ENCODE peak calls at places on chromosome 4, in five cellular contexts. One of them, this sample, is unnamed.

GRCh38 chr4:145840162-145840768 is 98.4 kb downstream of the ZNF827 start:
- DNase-seq in right lobe of liver: no peak
- DNase-seq in H1: no peak
- DNase-seq in PC-3: peak
- DNase-seq in upper lobe of left lung: no peak
- DNase-seq in this sample: no peak

GRCh38 chr4:109332926-109333464 is 30.5 kb upstream of the COL25A1 start:
- DNase-seq in right lobe of liver: no peak
- DNase-seq in H1: peak
- DNase-seq in PC-3: no peak
- DNase-seq in upper lobe of left lung: no peak
- DNase-seq in this sample: no peak

GRCh38 chr4:146245246-146245645 is 30.9 kb downstream of the REELD1 start:
- DNase-seq in right lobe of liver: no peak
- DNase-seq in H1: no peak
- DNase-seq in PC-3: no peak
- DNase-seq in upper lobe of left lung: no peak
- DNase-seq in this sample: no peak

GRCh38 chr4:185730849-185731608 is 81.0 kb downstream of the SORBS2 start:
- DNase-seq in right lobe of liver: no peak
- DNase-seq in H1: no peak
- DNase-seq in PC-3: no peak
- DNase-seq in upper lobe of left lung: no peak
- DNase-seq in this sample: peak

GRCh38 chr4:165415910-165416309 is 37.1 kb downstream of the CPE start:
- DNase-seq in right lobe of liver: no peak
- DNase-seq in H1: no peak
- DNase-seq in PC-3: no peak
- DNase-seq in upper lobe of left lung: no peak
- DNase-seq in this sample: no peak

GRCh38 chr4:156628858-156629257 is 342.7 kb downstream of the PDGFC start:
- DNase-seq in right lobe of liver: no peak
- DNase-seq in H1: no peak
- DNase-seq in PC-3: no peak
- DNase-seq in upper lobe of left lung: no peak
- DNase-seq in this sample: no peak

GRCh38 chr4:186074189-186074588 is 5.2 kb downstream of the TLR3 start:
- DNase-seq in right lobe of liver: no peak
- DNase-seq in H1: no peak
- DNase-seq in PC-3: no peak
- DNase-seq in upper lobe of left lung: no peak
- DNase-seq in this sample: no peak

GRCh38 chr4:1171306-1172227 is 816 bp downstream of the SPON2 start:
- DNase-seq in right lobe of liver: peak
- DNase-seq in H1: no peak
- DNase-seq in PC-3: no peak
- DNase-seq in upper lobe of left lung: peak
- DNase-seq in this sample: no peak

GRCh38 chr4:110172972-110173371 is 25.4 kb downstream of the ELOVL6 start:
- DNase-seq in right lobe of liver: no peak
- DNase-seq in H1: no peak
- DNase-seq in PC-3: peak
- DNase-seq in upper lobe of left lung: no peak
- DNase-seq in this sample: no peak

GRCh38 chr4:188976644-188977115 is 837.4 kb downstream of the TRIML1 start:
- DNase-seq in right lobe of liver: no peak
- DNase-seq in H1: peak
- DNase-seq in PC-3: peak
- DNase-seq in upper lobe of left lung: no peak
- DNase-seq in this sample: no peak

GRCh38 chr4:151537726-151538125 is 128.8 kb downstream of the FHIP1A start:
- DNase-seq in right lobe of liver: no peak
- DNase-seq in H1: no peak
- DNase-seq in PC-3: no peak
- DNase-seq in upper lobe of left lung: no peak
- DNase-seq in this sample: no peak

GRCh38 chr4:124322234-124322831 is 390.2 kb downstream of the ANKRD50 start:
- DNase-seq in right lobe of liver: no peak
- DNase-seq in H1: no peak
- DNase-seq in PC-3: peak
- DNase-seq in upper lobe of left lung: no peak
- DNase-seq in this sample: no peak

GRCh38 chr4:166078383-166078782 is 205.3 kb downstream of the TLL1 start:
- DNase-seq in right lobe of liver: no peak
- DNase-seq in H1: no peak
- DNase-seq in PC-3: peak
- DNase-seq in upper lobe of left lung: no peak
- DNase-seq in this sample: no peak

GRCh38 chr4:185396724-185397402 is at the start of gene ANKRD37:
- DNase-seq in right lobe of liver: peak
- DNase-seq in H1: no peak
- DNase-seq in PC-3: peak
- DNase-seq in upper lobe of left lung: peak
- DNase-seq in this sample: no peak

GRCh38 chr4:114163051-114163450 is 183.6 kb upstream of the ARSJ start:
- DNase-seq in right lobe of liver: no peak
- DNase-seq in H1: no peak
- DNase-seq in PC-3: no peak
- DNase-seq in upper lobe of left lung: no peak
- DNase-seq in this sample: no peak

DNA sequence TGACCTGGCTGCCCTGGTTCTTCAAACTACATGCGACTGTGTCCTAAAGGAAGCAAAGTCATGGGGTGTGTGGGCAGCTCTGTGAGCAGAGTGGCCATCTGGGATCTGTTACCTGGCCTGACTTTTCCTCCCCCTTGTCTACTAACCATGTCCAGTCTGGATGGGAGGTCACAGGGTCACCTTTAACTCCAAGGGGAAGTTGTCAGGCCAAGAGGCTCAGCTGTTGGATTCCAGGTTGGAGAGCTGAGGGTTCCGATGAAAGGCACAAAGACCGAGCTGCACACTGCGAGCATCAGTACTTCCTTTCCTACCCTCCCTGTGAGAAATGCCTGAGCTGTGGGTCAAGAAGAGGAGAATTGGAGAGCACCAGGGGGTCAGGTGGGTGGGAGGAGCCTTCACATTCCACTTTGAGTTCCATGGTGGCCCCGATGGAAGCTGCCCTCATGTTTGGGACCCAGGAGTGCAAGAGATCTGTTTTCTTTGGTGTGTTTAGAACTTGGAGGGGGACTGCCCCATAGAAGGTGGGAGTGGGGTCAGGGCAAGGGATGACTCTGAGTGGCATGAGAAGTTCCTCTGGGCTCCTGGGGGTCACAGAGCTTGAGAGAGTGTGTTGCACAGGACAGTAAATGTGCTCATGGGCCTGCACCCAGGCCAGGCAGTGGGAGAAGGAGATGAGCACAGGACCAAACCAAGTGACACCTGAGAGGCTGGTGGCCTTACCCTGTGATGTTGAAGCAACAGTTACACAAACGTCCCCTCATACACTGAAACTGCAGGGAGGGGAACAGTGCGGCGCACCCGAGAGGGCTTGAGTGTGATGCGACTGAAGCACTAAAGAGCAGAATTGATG is 36.2 kb downstream of the RGS12 start:
- DNase-seq in right lobe of liver: peak
- DNase-seq in H1: no peak
- DNase-seq in PC-3: no peak
- DNase-seq in upper lobe of left lung: no peak
- DNase-seq in this sample: no peak
- H3K27ac ChIP-seq in right lobe of liver: no peak
- H3K27ac ChIP-seq in H1: no peak
- H3K27ac ChIP-seq in PC-3: no peak
- H3K27ac ChIP-seq in upper lobe of left lung: no peak
- H3K27ac ChIP-seq in this sample: no peak

GRCh38 chr4:107742196-107742595 is 22.2 kb upstream of the PAPSS1 start:
- DNase-seq in right lobe of liver: no peak
- DNase-seq in H1: no peak
- DNase-seq in PC-3: no peak
- DNase-seq in upper lobe of left lung: no peak
- DNase-seq in this sample: no peak

GRCh38 chr4:107740950-107741701 is 21.1 kb upstream of the PAPSS1 start:
- DNase-seq in right lobe of liver: no peak
- DNase-seq in H1: no peak
- DNase-seq in PC-3: peak
- DNase-seq in upper lobe of left lung: no peak
- DNase-seq in this sample: no peak

GRCh38 chr4:107737470-107737869 is 17.4 kb upstream of the PAPSS1 start:
- DNase-seq in right lobe of liver: no peak
- DNase-seq in H1: no peak
- DNase-seq in PC-3: no peak
- DNase-seq in upper lobe of left lung: no peak
- DNase-seq in this sample: no peak

GRCh38 chr4:107742791-107743190 is 22.8 kb upstream of the PAPSS1 start:
- DNase-seq in right lobe of liver: no peak
- DNase-seq in H1: no peak
- DNase-seq in PC-3: no peak
- DNase-seq in upper lobe of left lung: no peak
- DNase-seq in this sample: no peak

DNA sequence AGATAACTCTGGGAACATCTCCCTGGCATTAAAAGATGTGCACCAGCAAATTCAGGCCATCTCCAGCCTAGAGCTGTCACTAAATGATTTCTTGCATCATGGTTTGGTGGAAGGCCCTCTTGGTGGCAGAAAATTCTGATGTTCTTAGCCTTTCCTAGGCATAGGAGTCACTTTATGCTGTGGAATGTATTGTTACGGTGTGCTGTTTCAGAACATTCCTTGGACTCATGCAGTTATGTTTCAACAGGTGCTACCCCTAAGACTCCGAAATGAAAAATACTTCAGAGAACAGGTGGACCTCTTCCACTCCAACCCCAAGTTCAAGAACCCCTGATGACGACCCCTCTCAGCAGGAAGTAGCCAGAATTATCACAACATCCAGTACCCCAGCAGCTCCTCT is 20.3 kb upstream of the PAPSS1 start:
- DNase-seq in right lobe of liver: no peak
- DNase-seq in H1: no peak
- DNase-seq in PC-3: peak
- DNase-seq in upper lobe of left lung: no peak
- DNase-seq in this sample: no peak
- H3K27ac ChIP-seq in right lobe of liver: no peak
- H3K27ac ChIP-seq in H1: no peak
- H3K27ac ChIP-seq in PC-3: no peak
- H3K27ac ChIP-seq in upper lobe of left lung: no peak
- H3K27ac ChIP-seq in this sample: no peak

GRCh38 chr4:65805936-65806335 is 135.6 kb upstream of the EPHA5 start:
- DNase-seq in right lobe of liver: no peak
- DNase-seq in H1: no peak
- DNase-seq in PC-3: no peak
- DNase-seq in upper lobe of left lung: no peak
- DNase-seq in this sample: no peak
- H3K27ac ChIP-seq in right lobe of liver: no peak
- H3K27ac ChIP-seq in H1: no peak
- H3K27ac ChIP-seq in PC-3: no peak
- H3K27ac ChIP-seq in upper lobe of left lung: no peak
- H3K27ac ChIP-seq in this sample: no peak

DNA sequence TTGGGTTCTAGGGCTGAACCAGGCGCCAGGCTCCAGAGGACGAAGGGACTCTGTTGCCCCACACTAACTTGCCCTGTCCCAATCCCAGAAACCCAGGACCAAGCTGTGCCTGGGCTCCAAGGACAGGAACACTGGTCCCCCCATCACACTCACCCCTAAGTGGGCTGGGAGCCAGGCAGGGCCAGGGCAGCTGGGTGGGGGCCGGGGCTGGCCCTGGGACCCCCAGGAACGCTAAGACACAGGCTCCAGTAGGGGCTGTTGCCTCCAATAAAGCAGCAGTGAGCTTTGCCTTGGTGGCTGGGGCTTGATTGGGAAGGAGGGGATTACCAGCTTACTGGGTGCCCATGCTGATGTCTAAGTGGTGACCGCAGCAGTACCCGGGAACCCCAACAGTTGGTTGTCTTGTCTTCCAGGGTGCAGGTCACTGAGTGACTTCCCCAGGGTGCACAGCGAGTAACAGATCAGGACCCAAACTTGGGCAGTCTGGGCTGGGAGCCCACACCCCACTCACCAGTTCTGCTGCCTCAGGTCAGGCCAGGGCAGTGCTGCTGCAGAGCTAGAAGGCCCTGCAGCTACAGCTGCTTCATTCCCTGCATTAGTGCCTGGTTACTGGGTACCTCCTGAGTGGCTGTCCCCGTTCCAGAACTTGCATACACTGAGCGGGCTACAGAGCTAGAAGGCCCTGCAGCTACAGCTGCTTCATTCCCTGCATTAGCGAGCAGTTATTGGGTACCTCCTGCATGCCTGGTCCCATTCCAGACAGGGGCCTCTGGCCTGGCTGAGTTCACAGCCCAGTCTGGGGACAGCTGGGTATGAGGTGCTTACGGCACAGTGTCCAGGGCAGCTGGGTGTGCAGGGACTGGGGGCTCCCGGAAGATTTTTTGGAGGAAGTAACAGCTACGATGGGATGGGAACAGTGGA is 9.4 kb upstream of the ADD1 start:
- DNase-seq in right lobe of liver: peak
- DNase-seq in H1: no peak
- DNase-seq in PC-3: no peak
- DNase-seq in upper lobe of left lung: peak
- DNase-seq in this sample: no peak
- H3K27ac ChIP-seq in right lobe of liver: no peak
- H3K27ac ChIP-seq in H1: no peak
- H3K27ac ChIP-seq in PC-3: no peak
- H3K27ac ChIP-seq in upper lobe of left lung: peak
- H3K27ac ChIP-seq in this sample: no peak

DNA sequence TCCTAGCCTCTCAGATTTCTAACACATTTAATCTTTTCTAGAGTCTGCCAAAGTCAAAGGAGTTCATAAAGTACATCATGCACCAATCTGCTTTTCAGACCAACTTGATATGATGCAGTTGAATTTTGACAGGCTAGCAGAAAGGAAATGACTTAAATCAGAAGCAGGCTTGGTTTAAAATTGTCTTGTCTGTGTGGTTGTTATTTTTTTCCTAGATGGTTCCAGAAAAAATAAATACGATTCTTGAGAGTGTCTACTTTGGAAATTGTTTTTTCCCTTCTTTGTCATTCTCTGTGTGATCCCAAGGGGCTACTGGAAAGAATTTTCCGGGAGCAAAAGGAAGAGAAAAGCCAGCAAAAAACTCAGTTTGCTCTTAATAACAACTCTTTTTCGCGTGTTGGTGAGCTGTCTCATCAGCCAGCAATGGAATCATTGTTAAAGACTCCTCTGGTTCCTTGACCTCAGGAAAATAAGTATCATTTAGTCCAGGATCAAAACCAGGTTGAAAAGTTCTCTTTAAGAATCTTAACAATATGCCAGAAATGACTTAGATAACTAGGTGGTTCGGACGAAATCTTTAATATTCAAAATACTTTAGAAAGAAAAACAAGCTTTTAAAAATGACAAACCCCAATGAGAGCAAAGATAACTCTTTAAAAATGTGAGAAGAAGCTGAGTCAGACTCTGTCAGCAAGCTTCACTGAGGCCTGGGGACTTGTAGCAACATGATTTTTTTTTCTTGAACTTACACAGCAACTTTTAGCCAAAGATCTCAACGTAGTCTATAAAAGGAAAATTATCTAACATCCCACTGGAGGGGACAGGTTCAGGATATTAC is 49.7 kb upstream of the GAB1 start:
- DNase-seq in right lobe of liver: no peak
- DNase-seq in H1: no peak
- DNase-seq in PC-3: peak
- DNase-seq in upper lobe of left lung: no peak
- DNase-seq in this sample: peak
- H3K27ac ChIP-seq in right lobe of liver: no peak
- H3K27ac ChIP-seq in H1: no peak
- H3K27ac ChIP-seq in PC-3: no peak
- H3K27ac ChIP-seq in upper lobe of left lung: peak
- H3K27ac ChIP-seq in this sample: peak

This sample was measured in epithelial cell of prostate.